ENCODE peak calls at places on chromosomes 7 and 10, in five cellular contexts. P, T, X, Z and K are unnamed samples.

GRCh38 chr10:104299031-104299904 is 30.3 kb downstream of the GSTO2 start:
- DNase-seq in T (no peak), Z (no peak), X (no peak), P (no peak), K (no peak)

GRCh38 chr7:32942783-32943653 is 14.2 kb upstream of the FKBP9 start:
- DNase-seq in P (peak), X (peak), T (peak), Z (no peak), K (peak)

GRCh38 chr7:101225650-101226049 is 7.7 kb downstream of the ZNHIT1 start:
- DNase-seq in X (no peak), Z (no peak), P (no peak), T (no peak), K (no peak)

GRCh38 chr10:110395350-110396283 is 90.9 kb upstream of the SMNDC1 start:
- DNase-seq in X (peak), P (peak), Z (peak), T (peak), K (no peak)

GRCh38 chr7:84117304-84117703 is 77.3 kb downstream of the SEMA3A start:
- DNase-seq in T (no peak), X (no peak), Z (no peak), P (no peak), K (peak)

GRCh38 chr7:14197280-14197679 is 207.8 kb upstream of the ETV1 start:
- DNase-seq in P (no peak), T (no peak), X (no peak), Z (no peak), K (no peak)

GRCh38 chr7:105304040-105304895 is 84.5 kb downstream of the SRPK2 start:
- DNase-seq in P (peak), Z (peak), T (peak), X (no peak), K (no peak)

GRCh38 chr7:66162622-66163021 is 42.5 kb upstream of the TPST1 start:
- DNase-seq in T (no peak), X (no peak), Z (no peak), P (no peak), K (no peak)

GRCh38 chr7:100584677-100585510 is 1.0 kb downstream of the LRCH4 start:
- DNase-seq in T (peak), Z (no peak), X (peak), P (peak), K (peak)

GRCh38 chr10:69911571-69912528 is 110.1 kb downstream of the COL13A1 start:
- DNase-seq in X (no peak), Z (no peak), P (no peak), T (no peak), K (peak)

GRCh38 chr10:77737608-77738007 is 100.0 kb upstream of the KCNMA1 start:
- DNase-seq in X (no peak), Z (no peak), T (no peak), P (peak), K (no peak)

GRCh38 chr10:48518412-48518811 is 86.5 kb downstream of the ARHGAP22 start:
- DNase-seq in X (no peak), T (no peak), Z (no peak), P (no peak), K (no peak)

GRCh38 chr7:66193146-66193725 is 11.9 kb upstream of the TPST1 start:
- DNase-seq in T (no peak), X (no peak), Z (no peak), P (no peak), K (no peak)

GRCh38 chr10:54776622-54777021 is 24.4 kb downstream of the PCDH15 start:
- DNase-seq in Z (no peak), X (no peak), P (no peak), T (no peak), K (no peak)

GRCh38 chr10:78543749-78544446 is 510.2 kb downstream of the RPS24 start:
- DNase-seq in T (peak), Z (no peak), X (no peak), P (no peak), K (no peak)

GRCh38 chr7:156927571-156928405 is 21.7 kb upstream of the NOM1 start:
- DNase-seq in P (no peak), Z (no peak), X (no peak), T (no peak), K (no peak)

GRCh38 chr10:115209133-115209532 is 116.0 kb downstream of the ATRNL1 start:
- DNase-seq in P (no peak), X (no peak), Z (no peak), T (no peak), K (no peak)

GRCh38 chr10:99631496-99631895 is 11.3 kb upstream of the SLC25A28 start:
- DNase-seq in X (no peak), T (no peak), P (no peak), Z (no peak), K (no peak)

GRCh38 chr10:124045245-124045644 is 48.2 kb downstream of the CHST15 start:
- DNase-seq in T (no peak), X (no peak), P (no peak), Z (no peak), K (no peak)

GRCh38 chr7:55533729-55534080 is 38.6 kb downstream of the VOPP1 start:
- DNase-seq in T (no peak), X (no peak), P (no peak), Z (no peak), K (no peak)

GRCh38 chr10:132714096-132714721 is 71.7 kb downstream of the NKX6-2 start:
- DNase-seq in X (no peak), T (no peak), P (no peak), Z (no peak), K (peak)

GRCh38 chr10:3119796-3120459 is 52.6 kb downstream of the PFKP start:
- DNase-seq in X (peak), P (peak), Z (no peak), T (no peak), K (peak)

GRCh38 chr7:2432910-2433712 is 29.7 kb downstream of the CHST12 start:
- DNase-seq in T (no peak), X (no peak), P (no peak), Z (no peak), K (no peak)

GRCh38 chr7:80940539-80941205 is 21.8 kb upstream of the SEMA3C start:
- DNase-seq in Z (no peak), P (peak), T (no peak), X (no peak), K (no peak)
- TF ChIP-seq JUNB in Z (no peak), P (no peak), T (no peak), X (no peak), K (no peak)

DNA sequence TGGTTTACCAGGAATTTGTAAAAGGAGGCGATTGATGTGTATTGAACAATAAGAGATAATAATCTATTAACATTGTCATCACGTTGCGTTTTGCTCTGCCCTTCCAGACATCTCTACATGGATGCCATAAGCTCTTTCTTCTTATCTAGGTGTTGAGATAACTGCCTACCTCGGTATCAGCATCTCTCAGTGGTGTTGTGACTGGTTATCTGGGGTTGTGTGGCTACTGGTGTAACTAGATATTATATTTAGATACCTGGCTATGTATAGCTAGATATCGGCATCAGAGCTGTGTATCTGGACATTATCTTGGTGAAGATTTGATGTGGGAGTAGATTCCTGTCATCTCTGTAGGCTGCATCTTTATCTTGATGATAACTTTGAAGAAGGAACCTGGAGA is 17.2 kb downstream of the GATA3 start:
- DNase-seq in T (no peak), X (no peak), Z (no peak), P (no peak), K (no peak)
- TF ChIP-seq JUNB in T (no peak), X (no peak), Z (no peak), P (no peak), K (no peak)

GRCh38 chr7:34069676-34070075 is 164.3 kb downstream of the BMPER start:
- DNase-seq in T (peak), Z (no peak), X (no peak), P (peak), K (no peak)
- TF ChIP-seq JUNB in T (no peak), Z (no peak), X (no peak), P (peak), K (no peak)

DNA sequence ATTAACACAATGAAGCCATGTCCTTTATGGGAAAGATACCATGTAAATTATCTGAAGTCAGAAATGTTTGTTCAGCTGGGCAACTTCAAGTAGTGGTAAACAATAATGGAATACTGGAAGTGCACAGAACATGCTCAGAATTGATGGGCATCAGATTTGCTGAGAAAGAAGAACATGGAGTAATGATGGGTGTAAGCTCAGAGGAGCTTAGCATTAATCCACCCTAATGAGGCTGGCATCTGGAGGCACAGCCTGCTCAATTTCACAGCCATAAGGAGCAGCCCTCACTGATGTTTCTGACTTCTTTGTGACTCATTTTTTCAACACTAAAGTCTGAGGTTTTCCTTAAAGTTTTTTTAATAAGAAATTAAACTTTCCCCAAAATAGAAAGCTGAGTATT is 75.5 kb downstream of the IGF2BP3 start:
- DNase-seq in T (no peak), P (no peak), Z (no peak), X (no peak), K (no peak)
- TF ChIP-seq JUNB in T (no peak), P (no peak), Z (no peak), X (no peak), K (no peak)

DNA sequence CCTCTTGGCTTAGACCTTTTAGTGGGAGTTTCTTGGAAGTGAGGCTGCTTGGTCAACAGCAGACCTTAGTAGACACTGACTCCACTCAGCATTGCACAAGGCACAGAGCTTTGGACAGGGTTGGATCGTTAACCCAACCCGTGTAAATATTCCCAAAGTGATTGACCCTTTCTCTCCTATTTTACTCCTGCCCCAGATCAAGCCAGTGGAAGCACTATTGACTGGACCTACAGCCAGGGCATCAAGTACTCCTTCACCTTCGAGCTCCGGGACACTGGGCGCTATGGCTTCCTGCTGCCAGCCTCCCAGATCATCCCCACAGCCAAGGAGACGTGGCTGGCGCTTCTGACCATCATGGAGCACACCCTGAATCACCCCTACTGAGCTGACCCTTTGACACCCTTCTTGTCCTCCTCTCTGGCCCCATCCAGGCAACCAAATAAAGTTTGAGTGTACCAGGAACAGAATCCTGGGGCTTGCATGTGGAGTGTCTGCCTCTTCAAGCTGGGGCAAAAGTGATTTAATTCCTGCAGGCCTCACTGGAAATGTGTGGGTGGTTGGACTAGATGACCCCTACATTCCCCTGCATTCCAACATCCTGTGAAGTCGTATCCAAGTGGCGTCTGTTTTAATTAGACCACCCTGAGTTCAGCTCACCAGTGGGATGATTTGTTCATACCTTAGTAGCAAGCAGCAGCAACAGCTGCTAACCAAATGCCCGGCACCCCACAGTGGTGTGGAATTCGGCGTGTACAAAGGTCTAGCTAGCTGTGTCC is 7.5 kb downstream of the CPA1 start:
- DNase-seq in T (no peak), P (no peak), Z (no peak), X (no peak), K (no peak)
- TF ChIP-seq JUNB in T (no peak), P (no peak), Z (no peak), X (no peak), K (no peak)

GRCh38 chr7:45663965-45664623 is 89.9 kb downstream of the ADCY1 start:
- DNase-seq in P (no peak), Z (no peak), T (no peak), X (no peak), K (no peak)

GRCh38 chr7:45662540-45663166 is 88.5 kb downstream of the ADCY1 start:
- DNase-seq in Z (no peak), X (no peak), T (no peak), P (no peak), K (no peak)

GRCh38 chr7:45662018-45662417 is 87.8 kb downstream of the ADCY1 start:
- DNase-seq in P (no peak), X (no peak), Z (no peak), T (no peak), K (no peak)

GRCh38 chr7:45665172-45665571 is 91.0 kb downstream of the ADCY1 start:
- DNase-seq in X (no peak), Z (no peak), T (no peak), P (no peak), K (no peak)

DNA sequence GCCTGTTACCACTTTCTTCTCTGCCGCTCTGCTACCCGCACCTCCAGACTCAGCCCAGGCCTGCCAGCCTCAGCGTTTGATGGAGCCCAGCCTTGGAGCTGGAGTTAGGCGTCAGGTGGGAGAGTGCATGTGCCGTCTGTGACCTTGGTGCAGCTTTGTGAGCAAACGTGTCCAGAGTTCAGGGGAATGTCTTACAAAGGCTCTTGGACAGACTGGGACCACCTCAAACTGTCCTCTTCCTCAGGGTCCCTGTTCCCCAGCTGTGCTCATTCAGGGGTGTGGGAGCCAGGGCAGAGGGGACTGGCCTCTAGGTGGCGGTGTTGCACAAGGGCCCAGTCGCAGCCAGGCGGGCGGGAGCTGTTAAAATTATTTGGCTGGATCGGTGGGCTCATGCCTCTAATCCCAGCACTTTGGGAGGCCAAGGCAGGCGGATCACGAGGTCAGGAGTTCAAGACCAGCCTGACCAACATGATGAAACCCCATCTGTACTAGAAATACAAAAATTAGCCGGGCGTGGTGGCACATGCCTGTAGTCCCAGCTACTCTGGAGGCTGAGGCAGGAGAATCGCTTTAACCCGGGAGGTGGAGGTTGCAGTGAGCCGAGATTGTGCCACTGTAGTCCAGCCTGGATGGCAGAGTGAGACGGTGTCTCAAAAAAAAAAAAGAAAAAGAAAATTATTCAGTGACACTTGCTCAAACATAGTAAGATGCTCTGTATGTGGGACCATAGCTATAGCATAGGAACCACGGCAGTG is 89.2 kb downstream of the ADCY1 start:
- DNase-seq in T (peak), P (peak), Z (no peak), X (peak), K (peak)
- TF ChIP-seq JUNB in T (no peak), P (no peak), Z (no peak), X (no peak), K (no peak)

GRCh38 chr7:8724080-8724718 is 290.8 kb downstream of the NXPH1 start:
- DNase-seq in X (peak), P (peak), Z (no peak), T (peak), K (peak)
- TF ChIP-seq JUNB in X (no peak), P (no peak), Z (no peak), T (no peak), K (no peak)

DNA sequence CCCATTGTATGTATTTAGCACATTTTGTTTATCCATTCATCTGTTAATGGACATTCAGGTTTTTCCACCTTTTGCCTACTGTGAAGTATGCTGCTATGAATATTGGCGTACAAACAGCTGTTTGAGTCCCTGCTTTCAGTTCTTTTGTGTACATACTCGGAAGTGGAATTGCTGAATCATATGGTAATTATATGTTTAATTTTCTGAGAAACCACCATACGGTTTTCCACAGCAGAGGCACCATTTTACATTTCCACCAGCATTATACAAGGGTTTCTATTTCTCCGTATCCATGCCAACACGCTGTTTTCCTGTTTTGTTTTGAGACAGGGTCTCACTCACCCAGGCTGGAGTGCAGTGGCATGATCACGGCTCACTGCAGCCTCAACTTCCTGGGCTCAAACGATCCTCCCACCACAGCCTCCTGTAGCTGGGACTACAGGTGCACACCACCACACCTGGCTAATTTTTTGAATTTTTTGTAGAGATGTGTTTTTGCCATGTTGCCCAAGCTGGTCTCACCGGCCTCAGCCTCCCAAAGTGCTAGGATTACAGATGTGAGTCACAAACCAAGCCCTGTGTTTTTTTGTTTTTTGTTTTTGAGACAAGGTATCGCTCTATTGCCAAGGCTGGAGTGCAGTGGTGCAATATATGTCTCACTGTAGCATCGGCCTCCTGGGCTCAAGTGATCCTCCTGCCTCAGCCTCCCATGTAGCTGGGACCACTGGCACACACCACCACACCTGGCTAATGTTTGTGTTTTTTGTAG is 22.1 kb upstream of the FBXW4 start:
- DNase-seq in P (no peak), X (no peak), T (no peak), Z (no peak), K (no peak)
- TF ChIP-seq JUNB in P (no peak), X (no peak), T (no peak), Z (no peak), K (no peak)

DNA sequence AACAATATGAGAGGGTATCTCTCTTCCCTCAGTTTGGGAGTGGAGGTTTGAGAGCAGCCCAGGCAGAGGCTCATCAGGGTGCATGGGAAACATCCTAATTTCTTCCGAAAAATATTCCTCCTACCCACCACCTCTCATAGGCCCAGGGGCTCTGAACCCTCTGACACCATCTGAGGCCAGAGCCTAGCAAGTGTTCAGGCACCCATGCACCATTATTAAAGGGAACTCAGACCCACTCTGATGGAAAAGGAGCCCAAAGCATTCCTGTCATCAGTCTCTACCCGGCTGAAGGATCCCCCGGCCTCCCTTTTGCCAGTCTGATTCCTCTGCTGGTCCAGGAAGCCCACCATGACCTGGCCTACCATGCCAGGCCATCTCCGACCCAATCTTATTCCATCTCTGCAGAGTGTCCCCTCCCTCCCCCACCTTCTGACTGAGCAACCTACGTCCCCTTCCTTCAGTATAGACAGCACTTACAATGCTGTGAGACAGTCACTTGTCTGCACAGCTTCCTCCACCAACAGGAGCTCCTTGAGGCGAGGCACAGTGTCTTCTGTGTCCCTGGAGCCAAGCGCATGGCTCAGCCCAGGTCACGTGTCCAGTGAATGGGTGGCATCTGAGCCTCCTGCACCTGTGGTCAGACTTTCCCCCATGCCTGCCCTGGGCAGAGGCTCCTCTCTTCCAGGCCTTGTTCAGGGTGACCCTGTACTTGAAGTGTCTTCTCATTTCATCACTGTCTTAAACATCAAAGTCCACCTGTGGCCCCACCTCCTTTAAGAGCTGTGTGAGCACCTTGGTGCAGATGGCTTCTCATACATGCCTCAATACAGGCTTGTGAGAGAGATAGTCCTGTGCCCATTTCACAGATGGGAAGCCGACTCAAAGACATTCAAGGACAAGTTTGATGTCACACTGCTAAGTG is 905 bp upstream of the GPR15LG start:
- DNase-seq in X (no peak), P (no peak), T (no peak), Z (no peak), K (no peak)
- TF ChIP-seq JUNB in X (no peak), P (no peak), T (no peak), Z (no peak), K (no peak)